ENCODE peak calls at places on chromosomes 1 and 21, in eight cellular contexts. V is aorta, Z is left colon, M is SW 1271, H is RKO, O is foreskin fibroblast, D is H54, L is ELR. G is an unnamed sample.

GRCh38 chr1:83813571-83813970 is 185.4 kb downstream of the TTLL7 start:
- DNase-seq in V (no peak), Z (no peak), M (no peak), H (no peak), O (no peak), D (no peak), L (no peak), G (no peak)

GRCh38 chr21:43811262-43812105 is 22.1 kb downstream of the RRP1 start:
- DNase-seq in V (no peak), Z (no peak), M (no peak), H (no peak), O (no peak), D (no peak), L (no peak), G (no peak)

GRCh38 chr1:19038732-19039131 is 82.3 kb upstream of the IFFO2 start:
- DNase-seq in V (no peak), Z (no peak), M (no peak), H (no peak), O (no peak), D (no peak), L (no peak), G (no peak)

GRCh38 chr1:150365945-150366344 is 2.0 kb downstream of the RPRD2 start:
- DNase-seq in V (no peak), Z (no peak), M (no peak), H (peak; percentile 48), O (no peak), D (no peak), L (peak; percentile 56), G (no peak)

GRCh38 chr1:69702085-69702484 is 134.4 kb downstream of the LRRC7 start:
- DNase-seq in V (no peak), Z (no peak), M (no peak), H (no peak), O (no peak), D (no peak), L (peak; percentile 1), G (no peak)

GRCh38 chr1:29532285-29532684 is 296.0 kb downstream of the PTPRU start:
- DNase-seq in V (no peak), Z (no peak), M (no peak), H (no peak), O (no peak), D (no peak), L (no peak), G (no peak)

GRCh38 chr1:204623365-204623893 is 62.1 kb downstream of the LRRN2 start:
- DNase-seq in V (no peak), Z (no peak), M (no peak), H (peak; percentile 54), O (peak; percentile 59), D (peak; percentile 73), L (peak; percentile 66), G (peak; percentile 53)

GRCh38 chr1:33050221-33051076 is 13.8 kb upstream of the AK2 start:
- DNase-seq in V (no peak), Z (no peak), M (peak; percentile 80), H (peak; percentile 97), O (peak; percentile 30), D (peak; percentile 42), L (peak; percentile 97), G (no peak)

GRCh38 chr21:46213620-46214286 is 14.8 kb downstream of the LSS start:
- DNase-seq in V (no peak), Z (no peak), M (no peak), H (no peak), O (no peak), D (no peak), L (no peak), G (no peak)

GRCh38 chr1:39395357-39395831 is 96.0 kb upstream of the BMP8A start:
- DNase-seq in V (no peak), Z (no peak), M (peak; percentile 82), H (peak; percentile 38), O (peak; percentile 85), D (peak; percentile 69), L (peak; percentile 86), G (no peak)

GRCh38 chr1:181100015-181100905 is 11.8 kb downstream of the IER5 start:
- DNase-seq in V (no peak), Z (no peak), M (no peak), H (no peak), O (no peak), D (no peak), L (peak; percentile 80), G (no peak)

GRCh38 chr21:45026833-45027232 is 47.5 kb upstream of the ADARB1 start:
- DNase-seq in V (peak; percentile 43), Z (no peak), M (no peak), H (no peak), O (no peak), D (no peak), L (no peak), G (no peak)

GRCh38 chr1:215583185-215583692 is 16.1 kb downstream of the KCTD3 start:
- DNase-seq in V (no peak), Z (no peak), M (no peak), H (no peak), O (no peak), D (no peak), L (no peak), G (no peak)

GRCh38 chr1:206005234-206005633 is 2.0 kb upstream of the RAB7B start:
- DNase-seq in V (no peak), Z (no peak), M (no peak), H (no peak), O (no peak), D (no peak), L (no peak), G (no peak)

GRCh38 chr1:187987236-187987776 is 1158.6 kb downstream of the PLA2G4A start:
- DNase-seq in V (no peak), Z (no peak), M (no peak), H (no peak), O (no peak), D (no peak), L (peak; percentile 4), G (no peak)

GRCh38 chr1:22636369-22636768 is at the start of gene C1QA:
- DNase-seq in V (peak; percentile 91), Z (peak; percentile 58), M (no peak), H (no peak), O (no peak), D (no peak), L (no peak), G (peak; percentile 41)

GRCh38 chr1:67134692-67135091 is at the start of gene C1orf141:
- DNase-seq in V (peak; percentile 54), Z (no peak), M (no peak), H (no peak), O (no peak), D (no peak), L (no peak), G (no peak)

GRCh38 chr1:30912913-30913652 is 4.5 kb upstream of the SDC3 start:
- DNase-seq in V (peak; percentile 90), Z (peak; percentile 63), M (no peak), H (no peak), O (no peak), D (no peak), L (no peak), G (peak; percentile 59)

GRCh38 chr1:196312739-196313138 is 295.5 kb downstream of the KCNT2 start:
- DNase-seq in V (no peak), Z (no peak), M (no peak), H (no peak), O (no peak), D (no peak), L (no peak), G (no peak)

GRCh38 chr1:245671966-245672767 is 517.4 kb downstream of the KIF26B start:
- DNase-seq in V (no peak), Z (no peak), M (no peak), H (no peak), O (no peak), D (no peak), L (no peak), G (no peak)

GRCh38 chr1:44020464-44020863 is 10.8 kb downstream of the SLC6A9 start:
- DNase-seq in V (no peak), Z (no peak), M (no peak), H (no peak), O (no peak), D (no peak), L (no peak), G (no peak)

GRCh38 chr1:41891403-41891896 is 27.3 kb downstream of the HIVEP3 start:
- DNase-seq in V (peak; percentile 68), Z (peak; percentile 44), M (no peak), H (peak; percentile 7), O (no peak), D (no peak), L (peak; percentile 26), G (peak; percentile 30)

GRCh38 chr1:94538243-94538827 is 3.2 kb downstream of the F3 start:
- DNase-seq in V (no peak), Z (no peak), M (no peak), H (no peak), O (no peak), D (no peak), L (no peak), G (no peak)

GRCh38 chr1:14971201-14971600 is 182.3 kb upstream of the TMEM51 start:
- DNase-seq in V (no peak), Z (no peak), M (no peak), H (no peak), O (no peak), D (no peak), L (no peak), G (no peak)

GRCh38 chr1:94481473-94481933 is 60.1 kb downstream of the F3 start:
- DNase-seq in V (peak; percentile 43), Z (peak; percentile 26), M (peak; percentile 53), H (peak; percentile 78), O (peak; percentile 53), D (peak; percentile 23), L (peak; percentile 78), G (peak; percentile 23)

GRCh38 chr1:206766251-206766856 is 4.2 kb upstream of the IL19 start:
- DNase-seq in V (peak; percentile 84), Z (peak; percentile 52), M (no peak), H (no peak), O (peak; percentile 25), D (peak; percentile 65), L (peak; percentile 95), G (peak; percentile 60)

GRCh38 chr1:207047529-207047928 is 3.5 kb downstream of the YOD1 start:
- DNase-seq in V (no peak), Z (no peak), M (no peak), H (peak; percentile 15), O (no peak), D (no peak), L (no peak), G (no peak)

GRCh38 chr1:39593386-39593785 is 16.8 kb upstream of the PABPC4 start:
- DNase-seq in V (no peak), Z (no peak), M (no peak), H (no peak), O (no peak), D (no peak), L (no peak), G (no peak)

GRCh38 chr1:246032111-246032551 is 474.9 kb downstream of the SMYD3 start:
- DNase-seq in V (no peak), Z (no peak), M (no peak), H (no peak), O (no peak), D (no peak), L (no peak), G (no peak)

GRCh38 chr1:51948491-51948915 is 42.0 kb downstream of the RAB3B start:
- DNase-seq in V (no peak), Z (no peak), M (no peak), H (no peak), O (no peak), D (no peak), L (no peak), G (no peak)

GRCh38 chr1:226656601-226657277 is 82.3 kb downstream of the ITPKB start:
- DNase-seq in V (peak; percentile 80), Z (peak; percentile 65), M (no peak), H (peak; percentile 30), O (peak; percentile 89), D (peak; percentile 50), L (peak; percentile 84), G (peak; percentile 58)

GRCh38 chr1:192968323-192968722 is 90.8 kb downstream of the UCHL5 start:
- DNase-seq in V (no peak), Z (no peak), M (no peak), H (no peak), O (no peak), D (no peak), L (no peak), G (no peak)

GRCh38 chr1:183238071-183238470 is 52.0 kb downstream of the LAMC2 start:
- DNase-seq in V (no peak), Z (no peak), M (peak; percentile 23), H (peak; percentile 85), O (peak; percentile 83), D (peak; percentile 32), L (peak; percentile 93), G (no peak)

GRCh38 chr21:39630827-39631226 is 18.1 kb downstream of the B3GALT5 start:
- DNase-seq in V (no peak), Z (no peak), M (peak; percentile 6), H (no peak), O (no peak), D (no peak), L (peak; percentile 20), G (no peak)